ENCODE peak calls at places on chromosomes 5 and 9, in four cellular contexts. T, G, S and L are unnamed samples.

GRCh38 chr5:31993182-31993961 is 180.7 kb downstream of the GOLPH3 start:
- DNase-seq in T (no peak), G (no peak), S (peak; percentile 45), L (no peak)

GRCh38 chr9:74570879-74571512 is 73.9 kb downstream of the RORB start:
- DNase-seq in T (no peak), G (no peak), S (peak; percentile 20), L (no peak)

GRCh38 chr5:124343451-124343867 is 403.0 kb downstream of the ZNF608 start:
- DNase-seq in T (no peak), G (no peak), S (no peak), L (no peak)

GRCh38 chr5:81838307-81838906 is 87.5 kb upstream of the SSBP2 start:
- DNase-seq in T (no peak), G (no peak), S (no peak), L (no peak)

GRCh38 chr5:111829701-111830100 is 72.7 kb upstream of the NREP start:
- DNase-seq in T (no peak), G (no peak), S (no peak), L (no peak)

GRCh38 chr5:94425396-94425795 is 193.0 kb downstream of the KIAA0825 start:
- DNase-seq in T (no peak), G (no peak), S (no peak), L (no peak)

GRCh38 chr5:165881259-165881658 is 2375.8 kb downstream of the MAT2B start:
- DNase-seq in T (no peak), G (no peak), S (no peak), L (no peak)

GRCh38 chr9:23717505-23717904 is 108.5 kb downstream of the ELAVL2 start:
- DNase-seq in T (no peak), G (no peak), S (no peak), L (no peak)

GRCh38 chr9:136223871-136224640 is 19.1 kb upstream of the LHX3 start:
- DNase-seq in T (no peak), G (no peak), S (no peak), L (no peak)

GRCh38 chr9:81804306-81804705 is 115.0 kb upstream of the TLE1 start:
- DNase-seq in T (no peak), G (no peak), S (no peak), L (no peak)

GRCh38 chr5:141496038-141496437 is 7.2 kb downstream of the PCDHGC5 start:
- DNase-seq in T (no peak), G (no peak), S (no peak), L (no peak)

GRCh38 chr9:86500667-86501435 is 146.6 kb upstream of the TUT7 start:
- DNase-seq in T (no peak), G (no peak), S (no peak), L (no peak)

GRCh38 chr5:172370237-172370640 is 84.1 kb downstream of the SH3PXD2B start:
- DNase-seq in T (no peak), G (no peak), S (no peak), L (no peak)

GRCh38 chr5:119411935-119412623 is 40.2 kb upstream of the HSD17B4 start:
- DNase-seq in T (peak; percentile 65), G (peak; percentile 6), S (peak; percentile 50), L (peak; percentile 54)

GRCh38 chr9:78239506-78239905 is 3.6 kb downstream of the CEP78 start:
- DNase-seq in T (no peak), G (no peak), S (no peak), L (no peak)

GRCh38 chr9:121286973-121287721 is 19.2 kb downstream of the GSN start:
- DNase-seq in T (peak; percentile 90), G (peak; percentile 59), S (no peak), L (peak; percentile 48)

GRCh38 chr5:102762828-102763227 is 7.7 kb downstream of the PAM start:
- DNase-seq in T (no peak), G (no peak), S (no peak), L (no peak)

GRCh38 chr5:150554857-150555256 is 46.9 kb downstream of the NDST1 start:
- DNase-seq in T (no peak), G (no peak), S (no peak), L (no peak)

GRCh38 chr5:173256800-173257199 is 21.8 kb upstream of the NKX2-5 start:
- DNase-seq in T (no peak), G (no peak), S (no peak), L (no peak)

GRCh38 chr5:72209515-72210115 is 102.3 kb downstream of the MAP1B start:
- DNase-seq in T (no peak), G (no peak), S (no peak), L (no peak)

GRCh38 chr5:1235379-1235778 is 10.2 kb downstream of the SLC6A18 start:
- DNase-seq in T (no peak), G (no peak), S (no peak), L (no peak)

GRCh38 chr5:56651893-56652292 is 163.5 kb upstream of the MAP3K1 start:
- DNase-seq in T (no peak), G (no peak), S (no peak), L (no peak)

GRCh38 chr9:9752722-9753121 is 860.1 kb downstream of the PTPRD start:
- DNase-seq in T (no peak), G (no peak), S (no peak), L (no peak)

GRCh38 chr9:17171309-17172094 is 36.7 kb downstream of the CNTLN start:
- DNase-seq in T (no peak), G (no peak), S (no peak), L (no peak)

GRCh38 chr5:65771266-65771665 is 49.3 kb downstream of the NLN start:
- DNase-seq in T (no peak), G (no peak), S (no peak), L (no peak)

GRCh38 chr9:132639322-132639721 is 30.5 kb downstream of the DDX31 start:
- DNase-seq in T (no peak), G (no peak), S (no peak), L (no peak)

GRCh38 chr9:35687972-35688557 is 1.7 kb downstream of the TPM2 start:
- DNase-seq in T (peak; percentile 47), G (no peak), S (no peak), L (no peak)

GRCh38 chr5:1293416-1293996 is 1.4 kb downstream of the TERT start:
- DNase-seq in T (no peak), G (no peak), S (no peak), L (no peak)

GRCh38 chr9:35406183-35406959 is 83.5 kb upstream of the RUSC2 start:
- DNase-seq in T (no peak), G (no peak), S (no peak), L (no peak)

GRCh38 chr9:21579209-21579608 is 97.1 kb upstream of the IFNE start:
- DNase-seq in T (no peak), G (no peak), S (no peak), L (no peak)

GRCh38 chr5:86866036-86866435 is 248.3 kb downstream of the COX7C start:
- DNase-seq in T (no peak), G (no peak), S (no peak), L (no peak)

GRCh38 chr5:131148835-131149234 is 16.2 kb downstream of the HINT1 start:
- DNase-seq in T (no peak), G (no peak), S (no peak), L (no peak)

GRCh38 chr9:136614372-136614922 is 48.3 kb upstream of the EGFL7 start:
- DNase-seq in T (peak; percentile 84), G (no peak), S (no peak), L (no peak)

GRCh38 chr9:117081641-117082317 is 333.1 kb downstream of the ASTN2 start:
- DNase-seq in T (no peak), G (no peak), S (no peak), L (no peak)

GRCh38 chr9:96139592-96140251 is 162.3 kb downstream of the HSD17B3 start:
- DNase-seq in T (no peak), G (no peak), S (no peak), L (no peak)

GRCh38 chr5:129118405-129118804 is 23.9 kb downstream of the ISOC1 start:
- DNase-seq in T (no peak), G (no peak), S (no peak), L (no peak)

GRCh38 chr9:76564300-76564699 is 105.3 kb downstream of the GCNT1 start:
- DNase-seq in T (no peak), G (no peak), S (no peak), L (no peak)

GRCh38 chr9:995776-996175 is 19.3 kb downstream of the DMRT3 start:
- DNase-seq in T (no peak), G (no peak), S (no peak), L (no peak)